ENCODE peak calls at places on chromosome 13, in ten cellular contexts. One of them, this sample, is unnamed.

GRCh38 chr13:38814331-38814730 is 127.5 kb downstream of the FREM2 start:
- DNase-seq in AG10803: no peak
- DNase-seq in left ventricle myocardium inferior: no peak
- DNase-seq in B cell: no peak
- DNase-seq in lower lobe of right lung: no peak
- DNase-seq in IMR-90: no peak
- DNase-seq in psoas muscle: no peak
- DNase-seq in body of pancreas: peak
- DNase-seq in CD14-positive monocyte: no peak
- DNase-seq in Calu3: peak
- DNase-seq in this sample: no peak

GRCh38 chr13:38686635-38687245 is at the start of gene FREM2:
- DNase-seq in AG10803: no peak
- DNase-seq in left ventricle myocardium inferior: no peak
- DNase-seq in B cell: no peak
- DNase-seq in lower lobe of right lung: peak
- DNase-seq in IMR-90: no peak
- DNase-seq in psoas muscle: peak
- DNase-seq in body of pancreas: peak
- DNase-seq in CD14-positive monocyte: no peak
- DNase-seq in Calu3: peak
- DNase-seq in this sample: peak

GRCh38 chr13:71218960-71219359 is 648.0 kb downstream of the DACH1 start:
- DNase-seq in AG10803: no peak
- DNase-seq in left ventricle myocardium inferior: no peak
- DNase-seq in B cell: no peak
- DNase-seq in lower lobe of right lung: no peak
- DNase-seq in IMR-90: no peak
- DNase-seq in psoas muscle: no peak
- DNase-seq in body of pancreas: no peak
- DNase-seq in CD14-positive monocyte: no peak
- DNase-seq in Calu3: peak
- DNase-seq in this sample: no peak

GRCh38 chr13:107365466-107366215 is 797.7 kb upstream of the ARGLU1 start:
- DNase-seq in AG10803: peak
- DNase-seq in left ventricle myocardium inferior: no peak
- DNase-seq in B cell: no peak
- DNase-seq in lower lobe of right lung: no peak
- DNase-seq in IMR-90: peak
- DNase-seq in psoas muscle: no peak
- DNase-seq in body of pancreas: no peak
- DNase-seq in CD14-positive monocyte: no peak
- DNase-seq in Calu3: no peak
- DNase-seq in this sample: no peak

GRCh38 chr13:32984857-32985626 is 31.2 kb upstream of the KL start:
- DNase-seq in AG10803: no peak
- DNase-seq in left ventricle myocardium inferior: no peak
- DNase-seq in B cell: no peak
- DNase-seq in lower lobe of right lung: no peak
- DNase-seq in IMR-90: peak
- DNase-seq in psoas muscle: no peak
- DNase-seq in body of pancreas: peak
- DNase-seq in CD14-positive monocyte: no peak
- DNase-seq in Calu3: peak
- DNase-seq in this sample: no peak

GRCh38 chr13:79194272-79194671 is 211.8 kb downstream of the RBM26 start:
- DNase-seq in AG10803: no peak
- DNase-seq in left ventricle myocardium inferior: no peak
- DNase-seq in B cell: peak
- DNase-seq in lower lobe of right lung: no peak
- DNase-seq in IMR-90: no peak
- DNase-seq in psoas muscle: no peak
- DNase-seq in body of pancreas: no peak
- DNase-seq in CD14-positive monocyte: no peak
- DNase-seq in Calu3: no peak
- DNase-seq in this sample: no peak

GRCh38 chr13:75514080-75515040 is 23.3 kb downstream of the COMMD6 start:
- DNase-seq in AG10803: peak
- DNase-seq in left ventricle myocardium inferior: no peak
- DNase-seq in B cell: no peak
- DNase-seq in lower lobe of right lung: no peak
- DNase-seq in IMR-90: peak
- DNase-seq in psoas muscle: no peak
- DNase-seq in body of pancreas: no peak
- DNase-seq in CD14-positive monocyte: no peak
- DNase-seq in Calu3: no peak
- DNase-seq in this sample: no peak

GRCh38 chr13:111630411-111630810 is 310.0 kb downstream of the TEX29 start:
- DNase-seq in AG10803: no peak
- DNase-seq in left ventricle myocardium inferior: no peak
- DNase-seq in B cell: no peak
- DNase-seq in lower lobe of right lung: no peak
- DNase-seq in IMR-90: no peak
- DNase-seq in psoas muscle: no peak
- DNase-seq in body of pancreas: no peak
- DNase-seq in CD14-positive monocyte: no peak
- DNase-seq in Calu3: no peak
- DNase-seq in this sample: no peak

GRCh38 chr13:22945321-22946226 is 235.2 kb upstream of the SGCG start:
- DNase-seq in AG10803: no peak
- DNase-seq in left ventricle myocardium inferior: no peak
- DNase-seq in B cell: no peak
- DNase-seq in lower lobe of right lung: no peak
- DNase-seq in IMR-90: no peak
- DNase-seq in psoas muscle: no peak
- DNase-seq in body of pancreas: no peak
- DNase-seq in CD14-positive monocyte: no peak
- DNase-seq in Calu3: no peak
- DNase-seq in this sample: no peak

GRCh38 chr13:24306632-24307031 is 2.7 kb upstream of the C1QTNF9 start:
- DNase-seq in AG10803: peak
- DNase-seq in left ventricle myocardium inferior: no peak
- DNase-seq in B cell: no peak
- DNase-seq in lower lobe of right lung: no peak
- DNase-seq in IMR-90: peak
- DNase-seq in psoas muscle: no peak
- DNase-seq in body of pancreas: no peak
- DNase-seq in CD14-positive monocyte: no peak
- DNase-seq in Calu3: no peak
- DNase-seq in this sample: no peak

GRCh38 chr13:108154421-108154858 is 60.9 kb downstream of the LIG4 start:
- DNase-seq in AG10803: no peak
- DNase-seq in left ventricle myocardium inferior: no peak
- DNase-seq in B cell: no peak
- DNase-seq in lower lobe of right lung: no peak
- DNase-seq in IMR-90: no peak
- DNase-seq in psoas muscle: no peak
- DNase-seq in body of pancreas: peak
- DNase-seq in CD14-positive monocyte: no peak
- DNase-seq in Calu3: peak
- DNase-seq in this sample: no peak

DNA sequence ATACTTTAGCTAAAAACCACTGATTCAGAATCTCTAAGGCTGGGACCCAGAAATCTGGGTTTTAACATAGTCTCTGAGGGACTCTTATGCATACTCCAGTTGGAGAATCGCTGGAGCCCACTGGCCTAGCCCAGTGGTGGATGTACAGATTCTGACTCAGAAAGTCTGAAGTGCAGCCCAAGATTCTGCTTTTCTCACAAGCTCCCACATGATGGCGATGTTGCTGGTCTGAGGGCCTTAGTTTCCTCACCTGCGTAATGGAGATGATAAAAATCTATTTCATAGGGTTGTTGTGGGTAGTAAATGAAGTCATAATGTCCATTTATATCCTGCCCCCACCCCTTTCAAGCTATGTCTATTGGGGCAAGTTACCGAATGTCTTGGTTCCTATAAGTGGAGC is 7.7 kb upstream of the CDADC1 start:
- DNase-seq in AG10803: no peak
- DNase-seq in left ventricle myocardium inferior: no peak
- DNase-seq in B cell: no peak
- DNase-seq in lower lobe of right lung: no peak
- DNase-seq in IMR-90: peak
- DNase-seq in psoas muscle: no peak
- DNase-seq in body of pancreas: no peak
- DNase-seq in CD14-positive monocyte: no peak
- DNase-seq in Calu3: peak
- DNase-seq in this sample: no peak
- TF ChIP-seq CTCF in AG10803: peak
- TF ChIP-seq CTCF in left ventricle myocardium inferior: peak
- TF ChIP-seq CTCF in B cell: peak
- TF ChIP-seq CTCF in lower lobe of right lung: peak
- TF ChIP-seq CTCF in IMR-90: peak
- TF ChIP-seq CTCF in psoas muscle: peak
- TF ChIP-seq CTCF in body of pancreas: peak
- TF ChIP-seq CTCF in CD14-positive monocyte: peak
- TF ChIP-seq CTCF in Calu3: peak
- TF ChIP-seq CTCF in this sample: peak

GRCh38 chr13:27556109-27556508 is 64.2 kb downstream of the LNX2 start:
- DNase-seq in AG10803: peak
- DNase-seq in left ventricle myocardium inferior: no peak
- DNase-seq in B cell: no peak
- DNase-seq in lower lobe of right lung: no peak
- DNase-seq in IMR-90: peak
- DNase-seq in psoas muscle: peak
- DNase-seq in body of pancreas: peak
- DNase-seq in CD14-positive monocyte: no peak
- DNase-seq in Calu3: peak
- DNase-seq in this sample: no peak
- TF ChIP-seq CTCF in AG10803: peak
- TF ChIP-seq CTCF in left ventricle myocardium inferior: peak
- TF ChIP-seq CTCF in B cell: no peak
- TF ChIP-seq CTCF in lower lobe of right lung: no peak
- TF ChIP-seq CTCF in IMR-90: peak
- TF ChIP-seq CTCF in psoas muscle: peak
- TF ChIP-seq CTCF in body of pancreas: peak
- TF ChIP-seq CTCF in CD14-positive monocyte: no peak
- TF ChIP-seq CTCF in Calu3: no peak
- TF ChIP-seq CTCF in this sample: no peak

GRCh38 chr13:26710166-26710565 is 50.4 kb downstream of the GPR12 start:
- DNase-seq in AG10803: no peak
- DNase-seq in left ventricle myocardium inferior: no peak
- DNase-seq in B cell: no peak
- DNase-seq in lower lobe of right lung: no peak
- DNase-seq in IMR-90: no peak
- DNase-seq in psoas muscle: no peak
- DNase-seq in body of pancreas: no peak
- DNase-seq in CD14-positive monocyte: no peak
- DNase-seq in Calu3: no peak
- DNase-seq in this sample: no peak

GRCh38 chr13:26708007-26708297 is 52.6 kb downstream of the GPR12 start:
- DNase-seq in AG10803: no peak
- DNase-seq in left ventricle myocardium inferior: no peak
- DNase-seq in B cell: no peak
- DNase-seq in lower lobe of right lung: no peak
- DNase-seq in IMR-90: no peak
- DNase-seq in psoas muscle: no peak
- DNase-seq in body of pancreas: no peak
- DNase-seq in CD14-positive monocyte: no peak
- DNase-seq in Calu3: no peak
- DNase-seq in this sample: no peak

GRCh38 chr13:26706381-26706780 is 54.2 kb downstream of the GPR12 start:
- DNase-seq in AG10803: no peak
- DNase-seq in left ventricle myocardium inferior: no peak
- DNase-seq in B cell: no peak
- DNase-seq in lower lobe of right lung: no peak
- DNase-seq in IMR-90: no peak
- DNase-seq in psoas muscle: no peak
- DNase-seq in body of pancreas: no peak
- DNase-seq in CD14-positive monocyte: no peak
- DNase-seq in Calu3: no peak
- DNase-seq in this sample: no peak

GRCh38 chr13:26709461-26709860 is 51.1 kb downstream of the GPR12 start:
- DNase-seq in AG10803: no peak
- DNase-seq in left ventricle myocardium inferior: no peak
- DNase-seq in B cell: no peak
- DNase-seq in lower lobe of right lung: no peak
- DNase-seq in IMR-90: no peak
- DNase-seq in psoas muscle: no peak
- DNase-seq in body of pancreas: no peak
- DNase-seq in CD14-positive monocyte: no peak
- DNase-seq in Calu3: no peak
- DNase-seq in this sample: no peak

DNA sequence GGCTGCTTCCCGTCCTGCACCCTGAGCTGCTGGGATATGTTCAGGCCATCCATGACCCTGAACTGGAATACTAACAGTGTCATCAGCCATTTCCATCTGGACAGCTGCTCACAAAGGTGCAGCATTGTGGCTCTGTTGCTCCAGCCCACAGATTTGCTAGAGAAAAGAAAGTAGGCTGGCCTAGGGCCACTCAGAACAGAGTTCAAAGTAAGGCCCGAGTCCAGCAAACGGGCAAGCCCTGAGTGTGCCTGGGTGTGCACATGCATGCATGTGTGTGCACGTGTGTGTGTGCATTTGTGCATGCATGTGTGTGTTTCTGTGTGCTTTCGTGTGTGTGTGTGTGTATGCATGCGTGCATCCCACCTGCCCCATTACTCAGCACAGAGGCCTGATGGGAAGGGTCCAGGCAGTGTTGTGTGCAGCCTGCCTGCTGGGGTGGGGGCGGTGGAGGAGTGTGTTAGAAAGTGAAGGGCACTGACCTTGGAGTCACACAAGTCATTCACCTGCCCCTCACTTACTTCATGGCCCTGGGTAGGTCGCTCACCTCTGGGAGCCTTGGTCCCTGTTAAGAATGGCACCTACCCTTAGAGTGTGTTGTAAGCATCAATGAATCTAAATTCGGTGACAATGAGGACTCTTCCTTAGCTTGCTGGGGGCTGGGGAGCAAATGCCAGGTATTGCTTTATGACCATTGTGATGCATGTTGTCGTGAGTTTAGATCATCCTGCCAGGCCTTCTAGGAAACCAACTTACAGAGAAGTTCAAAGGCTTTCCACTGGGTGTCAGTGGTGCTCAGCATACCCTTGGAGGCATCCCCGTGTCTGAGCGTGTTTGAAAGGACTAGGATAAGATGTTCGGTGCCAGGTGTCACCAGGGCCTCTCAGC is 53.2 kb downstream of the GPR12 start:
- DNase-seq in AG10803: peak
- DNase-seq in left ventricle myocardium inferior: no peak
- DNase-seq in B cell: no peak
- DNase-seq in lower lobe of right lung: no peak
- DNase-seq in IMR-90: peak
- DNase-seq in psoas muscle: no peak
- DNase-seq in body of pancreas: peak
- DNase-seq in CD14-positive monocyte: no peak
- DNase-seq in Calu3: peak
- DNase-seq in this sample: peak
- TF ChIP-seq CTCF in AG10803: peak
- TF ChIP-seq CTCF in left ventricle myocardium inferior: peak
- TF ChIP-seq CTCF in B cell: peak
- TF ChIP-seq CTCF in lower lobe of right lung: peak
- TF ChIP-seq CTCF in IMR-90: peak
- TF ChIP-seq CTCF in psoas muscle: peak
- TF ChIP-seq CTCF in body of pancreas: peak
- TF ChIP-seq CTCF in CD14-positive monocyte: no peak
- TF ChIP-seq CTCF in Calu3: peak
- TF ChIP-seq CTCF in this sample: peak

DNA sequence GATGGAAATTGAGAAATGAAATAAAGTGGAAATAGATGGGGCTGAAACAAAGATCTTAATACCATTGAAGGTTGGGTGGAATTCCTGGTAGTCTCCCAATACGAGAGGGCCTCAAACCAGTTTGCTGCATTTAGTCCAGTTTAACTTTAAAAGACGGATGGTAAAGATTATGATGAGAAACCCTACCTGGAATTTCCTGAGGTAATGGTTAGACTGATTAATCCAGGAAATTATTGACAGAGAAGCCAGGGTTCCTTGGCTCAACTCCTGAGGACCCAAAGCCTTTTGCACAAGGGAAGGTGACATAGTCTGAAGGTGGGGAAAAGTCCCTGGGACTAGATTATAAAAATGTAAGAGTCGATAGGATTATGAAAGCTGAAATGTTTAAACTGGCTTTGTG is 133.2 kb upstream of the SLITRK5 start:
- DNase-seq in AG10803: no peak
- DNase-seq in left ventricle myocardium inferior: no peak
- DNase-seq in B cell: no peak
- DNase-seq in lower lobe of right lung: no peak
- DNase-seq in IMR-90: no peak
- DNase-seq in psoas muscle: no peak
- DNase-seq in body of pancreas: no peak
- DNase-seq in CD14-positive monocyte: no peak
- DNase-seq in Calu3: no peak
- DNase-seq in this sample: no peak
- TF ChIP-seq CTCF in AG10803: no peak
- TF ChIP-seq CTCF in left ventricle myocardium inferior: no peak
- TF ChIP-seq CTCF in B cell: no peak
- TF ChIP-seq CTCF in lower lobe of right lung: no peak
- TF ChIP-seq CTCF in IMR-90: no peak
- TF ChIP-seq CTCF in psoas muscle: no peak
- TF ChIP-seq CTCF in body of pancreas: no peak
- TF ChIP-seq CTCF in CD14-positive monocyte: no peak
- TF ChIP-seq CTCF in Calu3: no peak
- TF ChIP-seq CTCF in this sample: no peak